ENCODE peak calls at places on chromosomes 1 and 21, in ten cellular contexts. U, M, J, H, X, P, S, D, W and V are unnamed samples.

GRCh38 chr1:213531369-213532310 is 456.1 kb upstream of the PROX1 start:
- DNase-seq in S (no peak), X (no peak), H (no peak), U (peak), D (no peak), M (no peak), W (no peak), J (no peak), P (no peak), V (no peak)

GRCh38 chr1:16440150-16440479 is 409 bp upstream of the NECAP2 start:
- DNase-seq in X (no peak), J (no peak), W (no peak), D (no peak), U (peak), M (no peak), H (no peak), P (no peak), S (no peak), V (no peak)

GRCh38 chr1:221419513-221420088 is 322.3 kb downstream of the DUSP10 start:
- DNase-seq in P (peak), U (no peak), J (no peak), M (no peak), W (peak), H (peak), S (no peak), D (no peak), X (peak), V (no peak)

GRCh38 chr1:209517651-209518050 is 65.9 kb upstream of the CAMK1G start:
- DNase-seq in S (no peak), W (no peak), J (no peak), M (no peak), U (no peak), P (no peak), D (peak), H (no peak), X (no peak), V (no peak)

GRCh38 chr1:226972931-226973330 is 32.8 kb downstream of the COQ8A start:
- DNase-seq in P (no peak), W (no peak), X (no peak), M (no peak), J (no peak), H (no peak), S (no peak), D (no peak), U (no peak), V (peak)

GRCh38 chr1:78334952-78335351 is 155.8 kb upstream of the PTGFR start:
- DNase-seq in D (no peak), X (no peak), H (no peak), P (no peak), W (no peak), M (no peak), U (no peak), J (no peak), S (no peak), V (no peak)

GRCh38 chr21:34670962-34671348 is 2.2 kb downstream of the CLIC6 start:
- DNase-seq in M (no peak), H (no peak), S (no peak), D (no peak), P (no peak), X (no peak), W (no peak), U (no peak), J (no peak), V (no peak)

GRCh38 chr21:42486551-42486950 is 9.5 kb downstream of the RSPH1 start:
- DNase-seq in J (no peak), W (no peak), U (no peak), X (no peak), M (no peak), S (no peak), P (no peak), D (no peak), H (no peak), V (no peak)

GRCh38 chr1:205513774-205514173 is 9.3 kb downstream of the CDK18 start:
- DNase-seq in D (no peak), U (no peak), S (no peak), J (no peak), H (no peak), X (no peak), P (no peak), W (no peak), M (no peak), V (no peak)

GRCh38 chr1:93519196-93519825 is 71.4 kb downstream of the FNBP1L start:
- DNase-seq in W (no peak), P (peak), D (no peak), M (no peak), J (no peak), X (peak), S (peak), H (no peak), U (no peak), V (no peak)

GRCh38 chr1:191065771-191066170 is 588.1 kb upstream of the BRINP3 start:
- DNase-seq in H (no peak), P (no peak), M (no peak), S (no peak), J (no peak), D (no peak), U (no peak), X (no peak), W (no peak), V (no peak)

GRCh38 chr21:45767071-45768006 is 123.8 kb downstream of the PCBP3 start:
- DNase-seq in M (no peak), X (peak), U (no peak), H (no peak), P (no peak), S (no peak), W (no peak), D (no peak), J (no peak), V (no peak)

GRCh38 chr1:111515291-111516007 is 12.0 kb upstream of the ADORA3 start:
- DNase-seq in X (peak), M (peak), J (peak), H (no peak), S (no peak), W (no peak), U (no peak), P (no peak), D (no peak), V (peak)

GRCh38 chr1:197342044-197342565 is 74.1 kb downstream of the CRB1 start:
- DNase-seq in S (no peak), U (no peak), P (no peak), J (no peak), D (no peak), W (no peak), M (no peak), H (no peak), X (no peak), V (no peak)

GRCh38 chr1:2589331-2590232 is 3.0 kb downstream of the PRXL2B start:
- DNase-seq in P (no peak), H (no peak), W (no peak), D (no peak), S (no peak), U (no peak), M (no peak), J (no peak), X (no peak), V (no peak)

GRCh38 chr1:229984310-229984991 is 82.6 kb upstream of the GALNT2 start:
- DNase-seq in W (no peak), S (no peak), D (peak), M (no peak), J (no peak), X (no peak), H (no peak), P (no peak), U (no peak), V (no peak)

GRCh38 chr1:220213381-220213983 is 58.8 kb downstream of the RAB3GAP2 start:
- DNase-seq in J (no peak), H (no peak), M (no peak), W (no peak), P (no peak), S (no peak), U (no peak), D (no peak), X (peak), V (no peak)

GRCh38 chr1:220221269-220221668 is 51.0 kb downstream of the RAB3GAP2 start:
- DNase-seq in D (no peak), X (no peak), U (no peak), S (no peak), P (no peak), W (no peak), J (no peak), H (no peak), M (no peak), V (no peak)

GRCh38 chr1:220219136-220219442 is 53.2 kb downstream of the RAB3GAP2 start:
- DNase-seq in U (no peak), W (no peak), M (no peak), H (no peak), D (no peak), X (no peak), J (no peak), P (no peak), S (no peak), V (no peak)

GRCh38 chr1:220219865-220220698 is 52.2 kb downstream of the RAB3GAP2 start:
- DNase-seq in M (no peak), U (no peak), W (no peak), X (no peak), D (no peak), S (no peak), J (no peak), P (no peak), H (no peak), V (no peak)

GRCh38 chr1:220217383-220217988 is 54.8 kb downstream of the RAB3GAP2 start:
- DNase-seq in J (no peak), X (no peak), S (peak), U (no peak), H (no peak), W (no peak), D (no peak), P (peak), M (no peak), V (no peak)
- TF ChIP-seq CTCF in J (peak), X (peak), S (peak), U (no peak), H (peak), W (peak), D (peak), P (no peak), M (peak), V (no peak)

DNA sequence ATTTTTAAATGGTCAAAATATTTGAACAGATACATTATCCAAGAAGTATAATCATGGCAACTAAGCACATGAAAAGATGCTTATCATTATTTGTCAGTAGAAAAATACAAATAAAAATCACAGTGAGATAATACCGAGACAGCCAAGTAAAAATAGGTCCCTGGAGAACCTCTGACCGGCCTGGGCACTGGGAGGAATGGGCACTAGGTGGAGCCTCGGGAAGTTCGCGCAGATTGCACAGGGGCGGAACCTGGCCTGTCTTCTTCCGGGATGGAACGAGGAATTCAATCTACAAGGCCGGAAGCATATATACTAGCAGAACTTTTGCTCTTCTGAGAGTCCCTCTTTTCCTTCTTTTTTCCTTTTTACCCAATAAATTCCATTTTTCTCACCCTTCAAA is 148.5 kb upstream of the CHRM3 start:
- DNase-seq in X (no peak), H (no peak), M (peak), J (no peak), D (no peak), W (no peak), P (no peak), S (peak), U (no peak), V (no peak)
- TF ChIP-seq CTCF in X (no peak), H (no peak), M (peak), J (no peak), D (no peak), W (no peak), P (no peak), S (no peak), U (no peak), V (no peak)

DNA sequence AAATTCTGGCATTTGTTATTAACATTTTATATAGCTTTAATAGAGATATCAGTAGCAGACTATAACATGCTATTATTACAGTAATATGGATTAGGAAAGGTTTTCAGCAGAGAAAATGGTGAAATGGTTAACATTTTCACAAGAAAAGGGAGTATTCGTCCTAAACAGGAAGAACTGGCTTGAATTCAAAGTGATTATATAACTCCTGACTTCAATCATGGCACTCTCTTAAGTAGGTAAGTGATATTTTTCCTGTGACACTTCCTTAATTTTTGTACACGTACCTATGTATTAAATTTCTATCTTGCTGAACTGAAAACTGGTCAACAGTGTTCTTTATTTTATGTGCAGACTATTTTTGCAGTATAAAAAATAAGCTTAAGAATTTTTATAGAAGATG is 67.9 kb upstream of the CNN3 start:
- DNase-seq in D (no peak), S (no peak), W (no peak), P (no peak), J (no peak), U (no peak), H (no peak), X (no peak), M (no peak), V (no peak)
- TF ChIP-seq CTCF in D (no peak), S (no peak), W (no peak), P (no peak), J (no peak), U (no peak), H (no peak), X (no peak), M (no peak), V (no peak)

GRCh38 chr1:185514296-185514695 is 197.3 kb upstream of the IVNS1ABP start:
- DNase-seq in X (no peak), P (no peak), D (no peak), W (no peak), S (no peak), U (no peak), H (no peak), J (no peak), M (no peak), V (no peak)
- TF ChIP-seq CTCF in X (no peak), P (no peak), D (no peak), W (no peak), S (no peak), U (no peak), H (no peak), J (no peak), M (no peak), V (no peak)

GRCh38 chr1:25691211-25691610 is 74.6 kb downstream of the MAN1C1 start:
- DNase-seq in M (no peak), D (no peak), X (no peak), H (no peak), W (no peak), S (no peak), U (no peak), P (no peak), J (no peak), V (no peak)

GRCh38 chr1:25694591-25695007 is 78.0 kb downstream of the MAN1C1 start:
- DNase-seq in S (no peak), H (no peak), W (no peak), J (no peak), P (no peak), D (no peak), X (peak), U (no peak), M (peak), V (no peak)

GRCh38 chr1:25694167-25694566 is 77.6 kb downstream of the MAN1C1 start:
- DNase-seq in P (no peak), U (no peak), M (peak), H (no peak), J (peak), X (no peak), S (no peak), D (no peak), W (no peak), V (peak)

GRCh38 chr1:25690396-25690956 is 73.9 kb downstream of the MAN1C1 start:
- DNase-seq in X (no peak), H (no peak), D (no peak), U (no peak), M (no peak), S (no peak), W (no peak), P (no peak), J (no peak), V (no peak)

GRCh38 chr1:25692560-25692959 is 76.0 kb downstream of the MAN1C1 start:
- DNase-seq in P (peak), J (no peak), M (peak), D (no peak), H (no peak), U (no peak), S (peak), X (no peak), W (no peak), V (no peak)
- TF ChIP-seq CTCF in P (no peak), J (no peak), M (peak), D (peak), H (peak), U (peak), S (peak), X (peak), W (peak), V (peak)

GRCh38 chr1:215185067-215185620 is 102.6 kb downstream of the KCNK2 start:
- DNase-seq in X (no peak), U (no peak), S (no peak), M (no peak), P (no peak), W (peak), H (no peak), J (no peak), D (no peak), V (no peak)

DNA sequence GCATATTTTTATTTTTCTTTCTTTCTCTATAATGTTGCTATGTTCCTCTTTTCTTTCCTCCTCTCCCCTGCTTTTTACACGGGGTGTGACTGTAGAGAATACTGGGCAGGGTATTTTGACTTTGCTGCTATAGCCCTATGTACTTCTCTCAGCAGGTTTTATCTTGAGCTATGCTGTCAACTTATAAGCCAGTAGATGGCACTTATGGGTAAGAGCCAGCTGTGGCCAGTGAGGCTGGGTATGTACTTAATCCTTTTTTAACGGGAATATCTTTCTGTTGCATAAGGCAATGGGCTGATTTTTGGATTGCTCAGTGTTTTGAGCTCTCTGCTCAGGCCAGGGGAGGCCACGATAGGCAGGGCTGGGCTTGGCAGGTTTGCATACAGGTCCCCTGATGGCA is 99.0 kb downstream of the KCNK2 start:
- DNase-seq in S (peak), H (no peak), D (no peak), J (no peak), X (peak), M (no peak), P (no peak), U (no peak), W (no peak), V (no peak)
- TF ChIP-seq CTCF in S (no peak), H (no peak), D (no peak), J (no peak), X (peak), M (peak), P (no peak), U (no peak), W (no peak), V (no peak)

GRCh38 chr1:110130113-110130591 is 17.9 kb downstream of the UBL4B start:
- DNase-seq in P (no peak), J (no peak), H (no peak), W (no peak), X (peak), D (no peak), S (no peak), M (peak), U (no peak), V (no peak)
- TF ChIP-seq CTCF in P (no peak), J (no peak), H (peak), W (no peak), X (peak), D (peak), S (no peak), M (peak), U (no peak), V (no peak)